ENCODE peak calls at places on chromosome 21, in six cellular contexts. G is GM12878, M is K562, Y is H1, Q is SK-N-SH, T is HepG2. P is an unnamed sample.

GRCh38 chr21:17612023-17612564 is 607 bp downstream of the BTG3 start:
- DNase-seq in G (no peak), M (no peak), Y (peak; percentile 64), Q (peak; percentile 66), T (no peak), P (no peak)

GRCh38 chr21:26438976-26439375 is 134.1 kb downstream of the CYYR1 start:
- DNase-seq in G (no peak), M (no peak), Y (no peak), Q (no peak), T (no peak), P (no peak)

GRCh38 chr21:17987328-17987727 is 168.2 kb upstream of the C21orf91 start:
- DNase-seq in G (no peak), M (no peak), Y (no peak), Q (no peak), T (no peak), P (no peak)

GRCh38 chr21:44706706-44707615 is 4.4 kb downstream of the TSPEAR start:
- DNase-seq in G (no peak), M (no peak), Y (peak; percentile 69), Q (peak; percentile 21), T (no peak), P (no peak)

GRCh38 chr21:46027855-46028493 is 46.4 kb downstream of the COL6A1 start:
- DNase-seq in G (no peak), M (no peak), Y (no peak), Q (no peak), T (no peak), P (no peak)

GRCh38 chr21:27480841-27481261 is 514.0 kb upstream of the ADAMTS5 start:
- DNase-seq in G (no peak), M (no peak), Y (no peak), Q (no peak), T (no peak), P (no peak)

GRCh38 chr21:21309510-21309909 is 311.3 kb downstream of the NCAM2 start:
- DNase-seq in G (no peak), M (no peak), Y (no peak), Q (no peak), T (no peak), P (no peak)

GRCh38 chr21:44423941-44424607 is 31.2 kb upstream of the LRRC3 start:
- DNase-seq in G (no peak), M (no peak), Y (no peak), Q (no peak), T (no peak), P (no peak)

GRCh38 chr21:20739421-20739820 is 258.8 kb upstream of the NCAM2 start:
- DNase-seq in G (no peak), M (peak; percentile 17), Y (no peak), Q (peak; percentile 17), T (no peak), P (no peak)

GRCh38 chr21:45142469-45142868 is 68.1 kb downstream of the ADARB1 start:
- DNase-seq in G (no peak), M (no peak), Y (peak; percentile 26), Q (no peak), T (no peak), P (no peak)

GRCh38 chr21:21034046-21034445 is 35.8 kb downstream of the NCAM2 start:
- DNase-seq in G (no peak), M (no peak), Y (no peak), Q (no peak), T (no peak), P (no peak)

GRCh38 chr21:34181418-34181817 is 108.0 kb downstream of the MRPS6 start:
- DNase-seq in G (no peak), M (no peak), Y (no peak), Q (no peak), T (no peak), P (no peak)

GRCh38 chr21:34180826-34181359 is 107.5 kb downstream of the MRPS6 start:
- DNase-seq in G (no peak), M (no peak), Y (no peak), Q (no peak), T (peak; percentile 28), P (no peak)

GRCh38 chr21:34182436-34182835 is 109.1 kb downstream of the MRPS6 start:
- DNase-seq in G (no peak), M (no peak), Y (no peak), Q (no peak), T (no peak), P (no peak)

GRCh38 chr21:34179204-34179935 is 106.0 kb downstream of the MRPS6 start:
- DNase-seq in G (no peak), M (no peak), Y (no peak), Q (no peak), T (no peak), P (no peak)

GRCh38 chr21:34180406-34180805 is 107.0 kb downstream of the MRPS6 start:
- DNase-seq in G (no peak), M (no peak), Y (no peak), Q (no peak), T (no peak), P (no peak)
- TF ChIP-seq POLR2AphosphoS5 in G (no peak), M (no peak), Y (no peak), Q (no peak), T (no peak), P (no peak)

GRCh38 chr21:42496120-42496838 is at the start of gene RSPH1:
- DNase-seq in G (peak; percentile 96), M (peak; percentile 100), Y (peak; percentile 99), Q (peak; percentile 97), T (peak; percentile 93), P (peak; percentile 95)

GRCh38 chr21:42496839-42497202 is 797 bp upstream of the RSPH1 start:
- DNase-seq in G (no peak), M (no peak), Y (no peak), Q (peak; percentile 46), T (no peak), P (no peak)

GRCh38 chr21:42498012-42498411 is 2.0 kb upstream of the RSPH1 start:
- DNase-seq in G (no peak), M (no peak), Y (no peak), Q (no peak), T (no peak), P (no peak)

GRCh38 chr21:42495027-42495426 is 997 bp downstream of the RSPH1 start:
- DNase-seq in G (no peak), M (no peak), Y (no peak), Q (no peak), T (no peak), P (no peak)

DNA sequence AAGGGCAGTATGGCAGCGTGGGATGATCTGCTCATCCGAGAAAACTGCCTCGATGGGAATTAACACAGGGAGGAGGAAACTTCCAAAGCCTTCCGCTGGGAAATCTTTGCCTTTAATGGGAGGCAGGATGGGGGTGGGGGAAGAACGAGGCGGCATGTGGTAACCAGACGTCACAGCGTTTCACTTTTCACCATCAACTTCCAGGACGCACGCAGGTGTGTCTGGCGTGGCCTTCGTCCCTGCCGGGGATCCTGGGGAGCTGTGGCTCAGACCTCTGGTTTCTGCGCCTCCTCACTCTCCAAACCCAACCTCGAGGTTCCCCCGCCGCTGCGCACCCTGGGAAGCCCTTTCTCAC is 282 bp downstream of the RSPH1 start:
- DNase-seq in G (no peak), M (no peak), Y (no peak), Q (no peak), T (no peak), P (no peak)
- TF ChIP-seq JUND in G (no peak), M (no peak), Y (no peak), Q (no peak), T (no peak), P (no peak)

DNA sequence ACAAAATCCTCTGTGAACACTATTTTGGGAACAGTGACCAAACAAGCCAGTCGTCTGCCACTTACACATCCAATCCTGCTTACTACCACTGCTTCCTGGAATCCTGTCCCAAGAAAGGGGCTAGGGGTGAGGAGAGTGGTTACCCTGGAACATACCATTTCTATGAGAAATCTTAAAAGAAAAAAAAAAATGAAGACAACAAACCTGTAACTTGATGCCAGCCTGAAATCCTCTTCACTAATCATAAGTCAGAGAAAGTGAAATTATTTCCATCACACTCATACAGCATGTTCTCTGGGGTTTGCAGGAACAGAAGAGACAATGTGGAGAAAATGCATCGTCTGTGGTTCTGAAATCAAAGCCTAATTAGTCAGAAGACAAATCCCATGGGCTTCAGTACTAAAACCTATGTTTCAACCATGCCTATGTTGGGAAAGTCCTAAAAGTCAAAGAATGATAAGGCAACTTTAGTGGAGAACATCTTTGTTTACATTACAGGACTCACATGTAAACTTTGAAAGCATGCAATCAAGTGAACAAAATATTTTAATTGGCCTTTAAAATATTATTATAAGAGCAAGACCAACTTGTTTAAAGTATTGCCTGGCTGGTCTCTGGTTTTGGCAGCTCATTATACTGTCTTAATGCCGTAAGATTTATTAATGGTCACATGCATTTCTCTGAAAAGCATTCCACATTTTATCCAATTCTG is 220.7 kb downstream of the LTN1 start:
- DNase-seq in G (no peak), M (no peak), Y (no peak), Q (no peak), T (no peak), P (no peak)
- TF ChIP-seq POLR2AphosphoS5 in G (no peak), M (no peak), Y (no peak), Q (peak; percentile 10), T (no peak), P (no peak)

DNA sequence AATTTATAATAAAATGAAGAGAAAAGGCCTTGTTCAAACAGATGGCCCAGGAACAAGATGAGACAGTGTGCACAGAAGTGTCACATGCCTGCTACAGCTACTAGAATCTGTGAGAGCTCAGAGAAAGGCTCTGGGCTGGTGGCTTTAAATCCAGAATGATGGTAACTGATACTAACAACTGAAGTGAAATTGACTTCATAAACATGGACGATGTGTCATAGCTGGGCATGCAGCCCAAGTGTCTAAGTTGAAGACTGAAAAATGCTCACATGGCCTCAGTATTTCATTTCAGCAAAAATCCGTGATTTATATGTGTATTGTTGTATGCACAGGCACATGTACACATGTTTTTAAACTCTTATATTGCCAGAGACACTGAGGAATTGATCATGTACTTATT is 208.3 kb upstream of the RUNX1 start:
- DNase-seq in G (no peak), M (no peak), Y (no peak), Q (no peak), T (no peak), P (peak; percentile 68)
- TF ChIP-seq JUND in G (no peak), M (no peak), Y (no peak), Q (peak; percentile 87), T (no peak), P (peak; percentile 56)

GRCh38 chr21:39050839-39051560 is 132.3 kb downstream of the PSMG1 start:
- DNase-seq in G (no peak), M (no peak), Y (no peak), Q (no peak), T (no peak), P (no peak)

GRCh38 chr21:39046236-39046911 is 136.9 kb downstream of the PSMG1 start:
- DNase-seq in G (no peak), M (no peak), Y (no peak), Q (no peak), T (no peak), P (no peak)

GRCh38 chr21:39047046-39047445 is 136.2 kb downstream of the PSMG1 start:
- DNase-seq in G (no peak), M (no peak), Y (no peak), Q (no peak), T (no peak), P (no peak)

GRCh38 chr21:39048064-39048463 is 135.2 kb downstream of the PSMG1 start:
- DNase-seq in G (no peak), M (no peak), Y (peak; percentile 63), Q (peak; percentile 43), T (peak; percentile 62), P (no peak)

GRCh38 chr21:39048574-39048973 is 134.7 kb downstream of the PSMG1 start:
- DNase-seq in G (no peak), M (no peak), Y (no peak), Q (no peak), T (no peak), P (no peak)
- TF ChIP-seq POLR2AphosphoS5 in G (no peak), M (no peak), Y (no peak), Q (no peak), T (no peak), P (no peak)

P was measured in HCT116.